ENCODE peak calls at places on chromosomes 7 and 10, in ten cellular contexts. X is lower lobe of right lung, C is GM23248, T is aorta, L is stomach, P is body of pancreas, G is Peyer's patch, V is IMR-90, Z is ovary, E is lung. W is an unnamed sample.

GRCh38 chr10:4847580-4848020 is 21.6 kb downstream of the AKR1E2 start:
- DNase-seq in G (no peak), V (peak; percentile 86), L (no peak), E (no peak), X (no peak), P (no peak), C (peak; percentile 85), Z (no peak), T (peak; percentile 49), W (no peak)

GRCh38 chr7:151223728-151224127 is 3.3 kb downstream of the ABCF2 start:
- DNase-seq in L (no peak), E (no peak), V (no peak), T (no peak), C (no peak), X (no peak), G (no peak), P (no peak), Z (no peak), W (no peak)

GRCh38 chr7:17697128-17697881 is 243.0 kb downstream of the SNX13 start:
- DNase-seq in P (no peak), X (no peak), T (no peak), Z (no peak), G (no peak), V (no peak), C (no peak), E (no peak), L (no peak), W (no peak)

GRCh38 chr7:37757563-37757962 is 74.0 kb downstream of the GPR141 start:
- DNase-seq in L (no peak), E (no peak), Z (no peak), C (no peak), P (no peak), G (no peak), X (no peak), T (no peak), V (no peak), W (no peak)

GRCh38 chr10:105725007-105725406 is 1083.9 kb downstream of the SORCS3 start:
- DNase-seq in E (no peak), Z (no peak), V (no peak), C (no peak), G (no peak), X (no peak), L (no peak), P (no peak), T (no peak), W (no peak)

GRCh38 chr10:31929986-31930675 is 1.5 kb upstream of the ARHGAP12 start:
- DNase-seq in P (no peak), C (peak; percentile 48), X (no peak), G (no peak), E (no peak), V (no peak), L (no peak), Z (no peak), T (no peak), W (no peak)

GRCh38 chr10:47012214-47012613 is 101.0 kb downstream of the PTPN20 start:
- DNase-seq in E (no peak), P (no peak), V (no peak), C (peak; percentile 14), X (no peak), T (no peak), Z (no peak), L (no peak), G (no peak), W (no peak)

GRCh38 chr10:87845624-87846377 is 17.5 kb downstream of the KLLN start:
- DNase-seq in X (no peak), C (peak; percentile 41), E (no peak), G (no peak), V (peak; percentile 97), P (no peak), L (no peak), T (no peak), Z (no peak), W (no peak)

GRCh38 chr10:43227911-43228782 is 38.7 kb downstream of the RASGEF1A start:
- DNase-seq in T (peak; percentile 24), G (peak; percentile 31), V (no peak), P (peak; percentile 2), X (peak; percentile 30), E (no peak), C (no peak), Z (no peak), L (no peak), W (no peak)

GRCh38 chr7:84792232-84792882 is 394.5 kb downstream of the SEMA3D start:
- DNase-seq in P (no peak), C (no peak), V (no peak), G (no peak), L (no peak), Z (no peak), T (no peak), X (no peak), E (no peak), W (no peak)

GRCh38 chr7:84786073-84786472 is 400.8 kb downstream of the SEMA3D start:
- DNase-seq in X (no peak), Z (no peak), T (no peak), E (no peak), P (no peak), G (no peak), L (no peak), V (no peak), C (no peak), W (no peak)

DNA sequence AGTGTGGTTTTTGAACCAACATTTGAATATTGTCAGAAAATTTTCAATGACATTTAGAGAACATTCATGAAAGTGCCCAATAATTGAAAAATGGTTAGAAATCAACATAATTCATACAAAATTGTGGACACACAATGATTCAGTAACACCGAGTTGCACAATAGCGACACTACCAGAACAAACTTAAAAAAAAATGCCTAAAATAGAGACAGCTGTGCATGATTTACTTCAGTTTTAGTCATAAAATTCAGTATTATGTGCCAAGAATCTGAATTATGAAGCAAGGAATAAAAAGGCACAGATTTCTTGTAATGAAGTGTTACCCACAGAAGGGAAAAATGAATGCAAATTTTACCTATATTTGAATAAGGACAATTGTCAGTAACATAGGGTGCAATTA is 396.0 kb downstream of the SEMA3D start:
- DNase-seq in V (peak; percentile 62), G (no peak), X (no peak), T (no peak), P (no peak), C (peak; percentile 79), E (no peak), Z (no peak), L (no peak), W (no peak)
- H3K4me3 ChIP-seq in V (no peak overlapping the region), G (no peak overlapping the region), X (no peak overlapping the region), T (no peak overlapping the region), P (no peak overlapping the region), C (no peak overlapping the region), E (no peak overlapping the region), Z (no peak overlapping the region), L (no peak overlapping the region), W (no peak overlapping the region)

GRCh38 chr10:120989996-120990395 is 138.8 kb downstream of the WDR11 start:
- DNase-seq in E (peak; percentile 25), L (no peak), P (no peak), G (no peak), T (no peak), V (no peak), X (no peak), C (no peak), Z (no peak), W (no peak)
- H3K9me3 ChIP-seq in E (peaks cover 17% of the 10 kb centered on the region), L (peaks cover 14% of the 10 kb centered on the region), P (no peaks in the 10 kb centered on the region), G (peaks cover 5% of the 10 kb centered on the region), T (peaks cover 4% of the 10 kb centered on the region), V (peaks cover 16% of the 10 kb centered on the region), X (peaks cover 5% of the 10 kb centered on the region), C (no peaks in the 10 kb centered on the region), Z (no peaks in the 10 kb centered on the region), W (peaks cover 10% of the 10 kb centered on the region)

GRCh38 chr7:42154168-42154567 is 82.8 kb downstream of the GLI3 start:
- DNase-seq in X (no peak), Z (no peak), P (no peak), G (no peak), L (no peak), E (no peak), C (no peak), V (no peak), T (no peak), W (no peak)

GRCh38 chr7:42151309-42151708 is 85.7 kb downstream of the GLI3 start:
- DNase-seq in X (no peak), T (no peak), E (no peak), P (no peak), V (peak; percentile 71), Z (peak; percentile 44), L (no peak), C (peak; percentile 33), G (no peak), W (no peak)

GRCh38 chr7:42156541-42156865 is 80.5 kb downstream of the GLI3 start:
- DNase-seq in P (no peak), T (no peak), L (no peak), Z (no peak), X (no peak), G (no peak), C (no peak), E (no peak), V (no peak), W (no peak)

GRCh38 chr7:42155836-42156540 is 81.0 kb downstream of the GLI3 start:
- DNase-seq in V (peak; percentile 31), E (no peak), L (no peak), G (no peak), X (no peak), Z (no peak), T (no peak), C (peak; percentile 77), P (no peak), W (no peak)

DNA sequence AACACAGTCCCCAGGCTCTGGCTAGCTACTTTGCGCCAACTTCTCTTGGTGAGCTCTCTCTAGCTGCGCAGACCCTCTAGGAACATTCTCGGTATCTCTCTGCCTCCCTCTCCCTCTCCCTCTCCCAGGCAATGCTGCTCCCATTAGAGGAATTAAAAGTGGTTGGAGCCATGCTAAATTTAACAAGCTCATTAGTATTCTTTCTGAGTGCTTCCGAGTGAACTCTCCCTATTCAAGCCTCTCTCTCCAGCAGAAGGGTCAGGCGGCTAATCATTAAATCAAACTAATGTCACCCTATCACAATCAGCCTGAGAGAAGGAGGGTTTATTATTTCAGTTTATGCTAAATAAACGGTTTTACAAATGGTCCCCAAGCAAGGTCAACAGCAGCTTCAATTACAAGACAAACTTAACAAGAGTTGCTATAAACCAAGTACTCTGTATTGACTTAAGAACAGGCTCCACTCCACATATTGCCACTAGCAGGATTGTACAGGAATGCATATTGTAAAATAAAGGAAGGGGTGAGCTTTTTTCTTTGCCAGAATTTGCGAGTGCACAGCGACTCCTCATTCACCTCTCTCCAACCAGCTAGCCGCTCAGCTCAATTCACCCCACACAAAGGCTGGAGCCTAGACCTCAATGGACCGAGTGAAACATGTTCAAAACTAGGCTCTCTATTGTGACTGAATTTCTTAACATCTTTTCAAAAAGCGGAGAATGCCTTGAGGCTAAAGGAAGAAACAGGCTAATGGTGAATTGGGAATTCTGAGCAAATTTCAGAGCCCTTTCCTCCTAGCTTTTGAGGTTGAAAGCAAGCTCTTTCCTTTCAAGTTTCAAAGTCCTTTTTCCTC is 84.4 kb downstream of the GLI3 start:
- DNase-seq in X (no peak), C (no peak), Z (no peak), G (no peak), T (no peak), E (no peak), P (no peak), V (no peak), L (no peak), W (no peak)
- H3K4me3 ChIP-seq in X (no peak overlapping the region), C (no peak overlapping the region), Z (no peak overlapping the region), G (no peak overlapping the region), T (no peak overlapping the region), E (no peak overlapping the region), P (no peak overlapping the region), V (no peak overlapping the region), L (no peak overlapping the region), W (no peak overlapping the region)

GRCh38 chr7:46532571-46532970 is 611.5 kb upstream of the IGFBP3 start:
- DNase-seq in E (no peak), G (no peak), P (no peak), Z (no peak), V (peak; percentile 32), L (no peak), T (no peak), C (peak; percentile 46), X (no peak), W (no peak)
- H3K9me3 ChIP-seq in E (peaks cover 12% of the 10 kb centered on the region), G (no peaks in the 10 kb centered on the region), P (no peaks in the 10 kb centered on the region), Z (peaks cover 3% of the 10 kb centered on the region), V (peaks cover 5% of the 10 kb centered on the region), L (peaks cover 5% of the 10 kb centered on the region), T (peaks cover 6% of the 10 kb centered on the region), C (peaks cover 3% of the 10 kb centered on the region), X (peaks cover 7% of the 10 kb centered on the region), W (peaks cover 2% of the 10 kb centered on the region)